ENCODE peak calls at places on chromosomes 1 and 21, in four cellular contexts. Y is H1, V is HepG2, F is K562. P is an unnamed sample.

GRCh38 chr1:53987880-53988279 is 30.1 kb downstream of the LDLRAD1 start:
- DNase-seq in Y (no peak), V (no peak), F (no peak), P (no peak)

GRCh38 chr1:242828828-242829227 is 304.3 kb upstream of the PLD5 start:
- DNase-seq in Y (peak; percentile 27), V (no peak), F (no peak), P (no peak)

GRCh38 chr1:247007511-247008405 is at the start of gene ZNF695:
- DNase-seq in Y (peak; percentile 91), V (peak; percentile 97), F (peak; percentile 97), P (peak; percentile 59)

GRCh38 chr1:220300442-220301121 is 28.3 kb upstream of the RAB3GAP2 start:
- DNase-seq in Y (no peak), V (peak; percentile 13), F (peak; percentile 58), P (no peak)

GRCh38 chr1:157409927-157410326 is 142.4 kb downstream of the FCRL5 start:
- DNase-seq in Y (no peak), V (no peak), F (no peak), P (no peak)

GRCh38 chr1:119829636-119830035 is 18.4 kb upstream of the REG4 start:
- DNase-seq in Y (no peak), V (no peak), F (no peak), P (no peak)

GRCh38 chr1:198925575-198925974 is 286.7 kb downstream of the PTPRC start:
- DNase-seq in Y (no peak), V (no peak), F (no peak), P (no peak)

GRCh38 chr1:212315907-212316306 is 30.7 kb downstream of the PPP2R5A start:
- DNase-seq in Y (peak; percentile 31), V (peak; percentile 7), F (no peak), P (no peak)

GRCh38 chr1:61253912-61254628 is 171.7 kb downstream of the NFIA start:
- DNase-seq in Y (no peak), V (no peak), F (no peak), P (no peak)

GRCh38 chr21:38542263-38542662 is 44.0 kb upstream of the ERG start:
- DNase-seq in Y (no peak), V (no peak), F (no peak), P (no peak)

GRCh38 chr1:229203030-229203751 is 67.7 kb upstream of the RAB4A start:
- DNase-seq in Y (peak; percentile 47), V (peak; percentile 94), F (peak; percentile 78), P (no peak)

GRCh38 chr1:54888080-54888733 is 1.2 kb upstream of the DHCR24 start:
- DNase-seq in Y (no peak), V (peak; percentile 99), F (no peak), P (no peak)

GRCh38 chr1:116020668-116021272 is 44.5 kb downstream of the SLC22A15 start:
- DNase-seq in Y (peak; percentile 33), V (peak; percentile 67), F (peak; percentile 54), P (no peak)

DNA sequence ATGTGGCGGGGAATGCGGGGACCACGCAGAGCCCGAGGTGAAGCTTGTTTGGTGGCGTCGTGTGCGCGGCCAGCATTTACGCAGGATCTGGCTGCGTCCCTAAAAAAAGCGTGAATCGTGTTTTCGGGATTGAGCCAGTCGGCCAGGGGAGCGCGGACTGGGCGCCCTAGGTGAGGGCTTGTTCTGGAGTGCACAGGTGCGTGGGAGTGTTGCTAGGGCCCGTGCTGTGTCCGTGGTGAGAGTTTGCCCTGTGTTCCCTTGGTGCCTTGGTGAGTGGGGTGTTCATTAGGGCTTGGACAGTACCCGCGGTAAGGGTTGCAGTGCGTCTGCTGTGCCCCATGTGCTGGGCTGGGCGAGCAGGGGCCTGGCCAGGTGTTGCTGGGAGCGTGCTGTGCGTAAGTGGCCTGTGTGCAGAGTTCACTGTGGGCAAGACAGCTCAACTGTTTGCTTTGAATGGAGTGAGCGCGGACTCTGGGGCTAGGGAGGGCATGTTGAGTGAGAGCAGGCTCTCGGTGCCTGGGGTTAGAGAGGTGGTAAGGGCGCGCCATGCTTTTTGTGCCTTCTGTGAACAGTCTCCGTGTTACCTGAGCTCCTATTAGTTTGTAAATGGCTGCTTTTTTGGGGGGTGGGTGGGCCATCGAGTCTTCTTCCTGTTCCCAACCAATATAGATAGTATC is 740 bp downstream of the CD46 start:
- DNase-seq in Y (no peak), V (peak; percentile 87), F (no peak), P (no peak)
- TF ChIP-seq KDM1A in Y (no peak), V (no peak), F (no peak), P (no peak)

GRCh38 chr1:232963366-232963765 is 13.0 kb downstream of the NTPCR start:
- DNase-seq in Y (no peak), V (no peak), F (no peak), P (no peak)
- TF ChIP-seq ATF2 in Y (no peak), V (no peak), F (no peak), P (no peak)

DNA sequence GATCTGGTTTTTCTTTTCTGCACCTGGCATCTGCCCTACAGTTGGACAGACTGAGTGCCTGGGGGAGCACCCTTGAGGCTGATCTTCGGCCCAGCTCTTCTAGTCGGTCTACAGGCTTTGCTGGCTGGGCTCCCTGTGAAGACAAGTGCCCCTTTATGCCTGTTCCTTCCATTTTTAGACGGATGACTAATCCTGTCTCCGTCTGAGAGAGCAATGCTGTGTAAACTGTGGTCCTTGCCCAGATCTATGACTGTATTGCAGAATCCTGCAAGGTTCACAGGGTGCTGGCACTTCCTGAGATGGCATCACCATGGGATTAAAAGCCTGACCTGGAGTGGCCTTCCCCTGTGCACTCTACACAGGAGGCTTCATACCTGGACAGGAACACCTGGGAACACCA is 47.6 kb upstream of the SAMD13 start:
- DNase-seq in Y (no peak), V (peak; percentile 46), F (no peak), P (no peak)
- H2AFZ ChIP-seq in Y (no peak overlapping the region), V (no peak overlapping the region), F (no peak overlapping the region), P (no peak overlapping the region)

GRCh38 chr1:202663141-202663540 is 47.1 kb downstream of the SYT2 start:
- DNase-seq in Y (no peak), V (no peak), F (no peak), P (no peak)

GRCh38 chr1:202659974-202660373 is 50.3 kb downstream of the SYT2 start:
- DNase-seq in Y (no peak), V (no peak), F (peak; percentile 32), P (no peak)

GRCh38 chr1:202662081-202662480 is 48.2 kb downstream of the SYT2 start:
- DNase-seq in Y (no peak), V (no peak), F (no peak), P (no peak)

GRCh38 chr1:202659541-202659940 is 50.7 kb downstream of the SYT2 start:
- DNase-seq in Y (no peak), V (no peak), F (no peak), P (no peak)

GRCh38 chr1:202661136-202661845 is 49.0 kb downstream of the SYT2 start:
- DNase-seq in Y (no peak), V (no peak), F (no peak), P (no peak)
- TF ChIP-seq KDM1A in Y (no peak), V (no peak), F (no peak), P (no peak)

DNA sequence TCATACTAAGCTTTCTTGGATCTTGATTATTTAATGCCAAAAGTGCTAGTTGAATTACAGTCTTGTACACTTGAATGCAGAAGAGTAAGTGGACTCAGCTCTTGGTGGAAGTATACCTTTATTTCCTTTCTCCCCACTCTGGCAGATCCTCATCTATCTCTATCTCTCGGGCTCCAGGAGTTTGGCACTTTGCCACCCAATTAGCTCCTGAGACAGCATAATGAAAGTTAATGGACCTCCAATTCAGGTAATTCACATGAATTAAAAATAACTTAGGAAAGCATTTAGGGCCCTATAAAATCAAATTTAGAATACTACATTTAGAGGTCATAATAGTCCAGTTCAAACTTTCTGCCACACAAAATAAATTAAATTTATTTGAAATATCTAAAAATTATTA is 67.4 kb downstream of the OLFM3 start:
- DNase-seq in Y (no peak), V (no peak), F (no peak), P (no peak)
- TF ChIP-seq ATF2 in Y (no peak), V (no peak), F (no peak), P (no peak)

GRCh38 chr1:12620931-12621330 is 2.9 kb upstream of the DHRS3 start:
- DNase-seq in Y (no peak), V (no peak), F (no peak), P (no peak)

GRCh38 chr1:12618661-12619395 is 818 bp upstream of the DHRS3 start:
- DNase-seq in Y (no peak), V (peak; percentile 97), F (peak; percentile 88), P (no peak)

GRCh38 chr1:12617901-12618660 is at the start of gene DHRS3:
- DNase-seq in Y (no peak), V (peak; percentile 83), F (peak; percentile 91), P (no peak)

GRCh38 chr1:12620142-12620865 is 2.3 kb upstream of the DHRS3 start:
- DNase-seq in Y (no peak), V (no peak), F (no peak), P (no peak)

GRCh38 chr1:12619396-12620141 is 1.6 kb upstream of the DHRS3 start:
- DNase-seq in Y (no peak), V (peak; percentile 70), F (peak; percentile 83), P (no peak)
- H2AFZ ChIP-seq in Y (no peak overlapping the region), V (no peak overlapping the region), F (peak overlapping the region; percentile 58), P (no peak overlapping the region)

GRCh38 chr1:183365093-183365492 is 53.1 kb downstream of the NMNAT2 start:
- DNase-seq in Y (no peak), V (no peak), F (no peak), P (no peak)
- TF ChIP-seq KDM1A in Y (no peak), V (no peak), F (no peak), P (no peak)